ENCODE peak calls at places on chromosomes 3 and 15, in eight cellular contexts. One of them, this sample, is unnamed.

GRCh38 chr3:72844436-72844999 is 3.7 kb downstream of the SHQ1 start:
- DNase-seq in GM23248: peak
- DNase-seq in cardiac fibroblast: no peak
- DNase-seq in NCI-H510A treated with DMSO at 0.1 percent for 48 hours: no peak
- DNase-seq in HT-29: no peak
- DNase-seq in CD8-positive, alpha-beta T cell: no peak
- DNase-seq in NCI-H1105: no peak
- DNase-seq in activated naive CD8-positive, alpha-beta T cell treated with anti-CD3 and anti-CD28 coated beads, Interleukin-2, amount 50 U/mL, for 24 hours: no peak
- DNase-seq in this sample: no peak

GRCh38 chr15:89142423-89142822 is 54.2 kb downstream of the ABHD2 start:
- DNase-seq in GM23248: no peak
- DNase-seq in cardiac fibroblast: no peak
- DNase-seq in NCI-H510A treated with DMSO at 0.1 percent for 48 hours: no peak
- DNase-seq in HT-29: no peak
- DNase-seq in CD8-positive, alpha-beta T cell: no peak
- DNase-seq in NCI-H1105: no peak
- DNase-seq in activated naive CD8-positive, alpha-beta T cell treated with anti-CD3 and anti-CD28 coated beads, Interleukin-2, amount 50 U/mL, for 24 hours: no peak
- DNase-seq in this sample: no peak

GRCh38 chr3:43338295-43338694 is 52.0 kb downstream of the SNRK start:
- DNase-seq in GM23248: peak
- DNase-seq in cardiac fibroblast: peak
- DNase-seq in NCI-H510A treated with DMSO at 0.1 percent for 48 hours: no peak
- DNase-seq in HT-29: no peak
- DNase-seq in CD8-positive, alpha-beta T cell: no peak
- DNase-seq in NCI-H1105: no peak
- DNase-seq in activated naive CD8-positive, alpha-beta T cell treated with anti-CD3 and anti-CD28 coated beads, Interleukin-2, amount 50 U/mL, for 24 hours: no peak
- DNase-seq in this sample: no peak

GRCh38 chr3:142027713-142028112 is 121.6 kb downstream of the TFDP2 start:
- DNase-seq in GM23248: peak
- DNase-seq in cardiac fibroblast: peak
- DNase-seq in NCI-H510A treated with DMSO at 0.1 percent for 48 hours: peak
- DNase-seq in HT-29: peak
- DNase-seq in CD8-positive, alpha-beta T cell: no peak
- DNase-seq in NCI-H1105: peak
- DNase-seq in activated naive CD8-positive, alpha-beta T cell treated with anti-CD3 and anti-CD28 coated beads, Interleukin-2, amount 50 U/mL, for 24 hours: peak
- DNase-seq in this sample: peak

GRCh38 chr15:40075298-40076044 is 33.2 kb downstream of the BMF start:
- DNase-seq in GM23248: no peak
- DNase-seq in cardiac fibroblast: no peak
- DNase-seq in NCI-H510A treated with DMSO at 0.1 percent for 48 hours: no peak
- DNase-seq in HT-29: no peak
- DNase-seq in CD8-positive, alpha-beta T cell: no peak
- DNase-seq in NCI-H1105: no peak
- DNase-seq in activated naive CD8-positive, alpha-beta T cell treated with anti-CD3 and anti-CD28 coated beads, Interleukin-2, amount 50 U/mL, for 24 hours: no peak
- DNase-seq in this sample: no peak

GRCh38 chr15:67290319-67290718 is 35.7 kb downstream of the IQCH start:
- DNase-seq in GM23248: peak
- DNase-seq in cardiac fibroblast: peak
- DNase-seq in NCI-H510A treated with DMSO at 0.1 percent for 48 hours: no peak
- DNase-seq in HT-29: no peak
- DNase-seq in CD8-positive, alpha-beta T cell: no peak
- DNase-seq in NCI-H1105: no peak
- DNase-seq in activated naive CD8-positive, alpha-beta T cell treated with anti-CD3 and anti-CD28 coated beads, Interleukin-2, amount 50 U/mL, for 24 hours: no peak
- DNase-seq in this sample: no peak

GRCh38 chr3:58336135-58336882 is 3.6 kb downstream of the PXK start:
- DNase-seq in GM23248: peak
- DNase-seq in cardiac fibroblast: no peak
- DNase-seq in NCI-H510A treated with DMSO at 0.1 percent for 48 hours: no peak
- DNase-seq in HT-29: no peak
- DNase-seq in CD8-positive, alpha-beta T cell: no peak
- DNase-seq in NCI-H1105: no peak
- DNase-seq in activated naive CD8-positive, alpha-beta T cell treated with anti-CD3 and anti-CD28 coated beads, Interleukin-2, amount 50 U/mL, for 24 hours: no peak
- DNase-seq in this sample: peak

GRCh38 chr3:44509985-44510360 is 32.5 kb upstream of the ZNF445 start:
- DNase-seq in GM23248: peak
- DNase-seq in cardiac fibroblast: peak
- DNase-seq in NCI-H510A treated with DMSO at 0.1 percent for 48 hours: peak
- DNase-seq in HT-29: peak
- DNase-seq in CD8-positive, alpha-beta T cell: no peak
- DNase-seq in NCI-H1105: no peak
- DNase-seq in activated naive CD8-positive, alpha-beta T cell treated with anti-CD3 and anti-CD28 coated beads, Interleukin-2, amount 50 U/mL, for 24 hours: no peak
- DNase-seq in this sample: no peak

GRCh38 chr15:31382693-31383005 is 56.0 kb downstream of the KLF13 start:
- DNase-seq in GM23248: no peak
- DNase-seq in cardiac fibroblast: no peak
- DNase-seq in NCI-H510A treated with DMSO at 0.1 percent for 48 hours: no peak
- DNase-seq in HT-29: no peak
- DNase-seq in CD8-positive, alpha-beta T cell: no peak
- DNase-seq in NCI-H1105: no peak
- DNase-seq in activated naive CD8-positive, alpha-beta T cell treated with anti-CD3 and anti-CD28 coated beads, Interleukin-2, amount 50 U/mL, for 24 hours: no peak
- DNase-seq in this sample: no peak

GRCh38 chr15:77059761-77060345 is 11.1 kb downstream of the TSPAN3 start:
- DNase-seq in GM23248: peak
- DNase-seq in cardiac fibroblast: peak
- DNase-seq in NCI-H510A treated with DMSO at 0.1 percent for 48 hours: no peak
- DNase-seq in HT-29: no peak
- DNase-seq in CD8-positive, alpha-beta T cell: no peak
- DNase-seq in NCI-H1105: no peak
- DNase-seq in activated naive CD8-positive, alpha-beta T cell treated with anti-CD3 and anti-CD28 coated beads, Interleukin-2, amount 50 U/mL, for 24 hours: no peak
- DNase-seq in this sample: no peak

GRCh38 chr3:185807455-185808068 is 17.3 kb downstream of the IGF2BP2 start:
- DNase-seq in GM23248: peak
- DNase-seq in cardiac fibroblast: peak
- DNase-seq in NCI-H510A treated with DMSO at 0.1 percent for 48 hours: no peak
- DNase-seq in HT-29: peak
- DNase-seq in CD8-positive, alpha-beta T cell: no peak
- DNase-seq in NCI-H1105: no peak
- DNase-seq in activated naive CD8-positive, alpha-beta T cell treated with anti-CD3 and anti-CD28 coated beads, Interleukin-2, amount 50 U/mL, for 24 hours: no peak
- DNase-seq in this sample: peak

GRCh38 chr3:157100079-157100477 is 59.9 kb downstream of the CCNL1 start:
- DNase-seq in GM23248: no peak
- DNase-seq in cardiac fibroblast: no peak
- DNase-seq in NCI-H510A treated with DMSO at 0.1 percent for 48 hours: no peak
- DNase-seq in HT-29: no peak
- DNase-seq in CD8-positive, alpha-beta T cell: no peak
- DNase-seq in NCI-H1105: no peak
- DNase-seq in activated naive CD8-positive, alpha-beta T cell treated with anti-CD3 and anti-CD28 coated beads, Interleukin-2, amount 50 U/mL, for 24 hours: no peak
- DNase-seq in this sample: no peak

GRCh38 chr15:50315814-50316630 is 39.0 kb downstream of the GABPB1 start:
- DNase-seq in GM23248: peak
- DNase-seq in cardiac fibroblast: peak
- DNase-seq in NCI-H510A treated with DMSO at 0.1 percent for 48 hours: peak
- DNase-seq in HT-29: peak
- DNase-seq in CD8-positive, alpha-beta T cell: no peak
- DNase-seq in NCI-H1105: no peak
- DNase-seq in activated naive CD8-positive, alpha-beta T cell treated with anti-CD3 and anti-CD28 coated beads, Interleukin-2, amount 50 U/mL, for 24 hours: no peak
- DNase-seq in this sample: peak

GRCh38 chr15:71104636-71105035 is 10.6 kb upstream of the THSD4 start:
- DNase-seq in GM23248: no peak
- DNase-seq in cardiac fibroblast: no peak
- DNase-seq in NCI-H510A treated with DMSO at 0.1 percent for 48 hours: no peak
- DNase-seq in HT-29: no peak
- DNase-seq in CD8-positive, alpha-beta T cell: no peak
- DNase-seq in NCI-H1105: no peak
- DNase-seq in activated naive CD8-positive, alpha-beta T cell treated with anti-CD3 and anti-CD28 coated beads, Interleukin-2, amount 50 U/mL, for 24 hours: no peak
- DNase-seq in this sample: no peak

GRCh38 chr3:38469852-38470251 is 16.2 kb downstream of the ACVR2B start:
- DNase-seq in GM23248: no peak
- DNase-seq in cardiac fibroblast: no peak
- DNase-seq in NCI-H510A treated with DMSO at 0.1 percent for 48 hours: no peak
- DNase-seq in HT-29: no peak
- DNase-seq in CD8-positive, alpha-beta T cell: no peak
- DNase-seq in NCI-H1105: no peak
- DNase-seq in activated naive CD8-positive, alpha-beta T cell treated with anti-CD3 and anti-CD28 coated beads, Interleukin-2, amount 50 U/mL, for 24 hours: no peak
- DNase-seq in this sample: no peak

GRCh38 chr3:144031938-144032337 is 60.3 kb downstream of the DIPK2A start:
- DNase-seq in GM23248: peak
- DNase-seq in cardiac fibroblast: peak
- DNase-seq in NCI-H510A treated with DMSO at 0.1 percent for 48 hours: no peak
- DNase-seq in HT-29: no peak
- DNase-seq in CD8-positive, alpha-beta T cell: no peak
- DNase-seq in NCI-H1105: no peak
- DNase-seq in activated naive CD8-positive, alpha-beta T cell treated with anti-CD3 and anti-CD28 coated beads, Interleukin-2, amount 50 U/mL, for 24 hours: no peak
- DNase-seq in this sample: peak

GRCh38 chr3:46661776-46662766 is 31.4 kb downstream of the ALS2CL start:
- DNase-seq in GM23248: no peak
- DNase-seq in cardiac fibroblast: no peak
- DNase-seq in NCI-H510A treated with DMSO at 0.1 percent for 48 hours: no peak
- DNase-seq in HT-29: no peak
- DNase-seq in CD8-positive, alpha-beta T cell: no peak
- DNase-seq in NCI-H1105: no peak
- DNase-seq in activated naive CD8-positive, alpha-beta T cell treated with anti-CD3 and anti-CD28 coated beads, Interleukin-2, amount 50 U/mL, for 24 hours: no peak
- DNase-seq in this sample: no peak

GRCh38 chr3:44825264-44825925 is 36.3 kb upstream of the TMEM42 start:
- DNase-seq in GM23248: peak
- DNase-seq in cardiac fibroblast: peak
- DNase-seq in NCI-H510A treated with DMSO at 0.1 percent for 48 hours: no peak
- DNase-seq in HT-29: no peak
- DNase-seq in CD8-positive, alpha-beta T cell: no peak
- DNase-seq in NCI-H1105: no peak
- DNase-seq in activated naive CD8-positive, alpha-beta T cell treated with anti-CD3 and anti-CD28 coated beads, Interleukin-2, amount 50 U/mL, for 24 hours: no peak
- DNase-seq in this sample: peak

GRCh38 chr15:88900309-88900981 is 5.1 kb upstream of the HAPLN3 start:
- DNase-seq in GM23248: peak
- DNase-seq in cardiac fibroblast: no peak
- DNase-seq in NCI-H510A treated with DMSO at 0.1 percent for 48 hours: no peak
- DNase-seq in HT-29: peak
- DNase-seq in CD8-positive, alpha-beta T cell: no peak
- DNase-seq in NCI-H1105: no peak
- DNase-seq in activated naive CD8-positive, alpha-beta T cell treated with anti-CD3 and anti-CD28 coated beads, Interleukin-2, amount 50 U/mL, for 24 hours: no peak
- DNase-seq in this sample: peak

GRCh38 chr3:101828289-101828688 is 21.0 kb upstream of the NFKBIZ start:
- DNase-seq in GM23248: peak
- DNase-seq in cardiac fibroblast: no peak
- DNase-seq in NCI-H510A treated with DMSO at 0.1 percent for 48 hours: no peak
- DNase-seq in HT-29: peak
- DNase-seq in CD8-positive, alpha-beta T cell: no peak
- DNase-seq in NCI-H1105: no peak
- DNase-seq in activated naive CD8-positive, alpha-beta T cell treated with anti-CD3 and anti-CD28 coated beads, Interleukin-2, amount 50 U/mL, for 24 hours: no peak
- DNase-seq in this sample: no peak

GRCh38 chr15:92805080-92805708 is 94.9 kb upstream of the CHD2 start:
- DNase-seq in GM23248: peak
- DNase-seq in cardiac fibroblast: no peak
- DNase-seq in NCI-H510A treated with DMSO at 0.1 percent for 48 hours: no peak
- DNase-seq in HT-29: no peak
- DNase-seq in CD8-positive, alpha-beta T cell: no peak
- DNase-seq in NCI-H1105: no peak
- DNase-seq in activated naive CD8-positive, alpha-beta T cell treated with anti-CD3 and anti-CD28 coated beads, Interleukin-2, amount 50 U/mL, for 24 hours: no peak
- DNase-seq in this sample: no peak

GRCh38 chr3:119362940-119363725 is 69.0 kb downstream of the ARHGAP31 start:
- DNase-seq in GM23248: no peak
- DNase-seq in cardiac fibroblast: no peak
- DNase-seq in NCI-H510A treated with DMSO at 0.1 percent for 48 hours: no peak
- DNase-seq in HT-29: no peak
- DNase-seq in CD8-positive, alpha-beta T cell: no peak
- DNase-seq in NCI-H1105: no peak
- DNase-seq in activated naive CD8-positive, alpha-beta T cell treated with anti-CD3 and anti-CD28 coated beads, Interleukin-2, amount 50 U/mL, for 24 hours: no peak
- DNase-seq in this sample: no peak